ENCODE peak calls at places on chromosome 21, in nine cellular contexts. M, K, J, Z, W, C, R, S and P are unnamed samples.

GRCh38 chr21:46145159-46145839 is 10.1 kb downstream of the FTCD start:
- DNase-seq in M (no peak), K (no peak), J (no peak), Z (peak), W (no peak), C (no peak), R (no peak), S (peak), P (no peak)

GRCh38 chr21:41744028-41744940 is 22.6 kb downstream of the RIPK4 start:
- DNase-seq in M (no peak), K (no peak), J (no peak), Z (no peak), W (no peak), C (no peak), R (no peak), S (no peak), P (no peak)

GRCh38 chr21:33780631-33781030 is 135.0 kb downstream of the ATP5PO start:
- DNase-seq in M (no peak), K (no peak), J (no peak), Z (no peak), W (no peak), C (no peak), R (no peak), S (no peak), P (no peak)

GRCh38 chr21:43778469-43779335 is 2.6 kb upstream of the CSTB start:
- DNase-seq in M (no peak), K (no peak), J (no peak), Z (no peak), W (no peak), C (no peak), R (no peak), S (no peak), P (peak)

GRCh38 chr21:40118527-40118926 is 251.3 kb downstream of the PCP4 start:
- DNase-seq in M (no peak), K (no peak), J (no peak), Z (no peak), W (no peak), C (no peak), R (no peak), S (no peak), P (no peak)

GRCh38 chr21:42424848-42425602 is 21.3 kb downstream of the UBASH3A start:
- DNase-seq in M (no peak), K (no peak), J (peak), Z (no peak), W (peak), C (no peak), R (no peak), S (no peak), P (peak)

GRCh38 chr21:44723177-44724131 is 12.1 kb upstream of the TSPEAR start:
- DNase-seq in M (no peak), K (no peak), J (no peak), Z (no peak), W (no peak), C (no peak), R (no peak), S (no peak), P (peak)

GRCh38 chr21:45537111-45537745 is 5.0 kb downstream of the SLC19A1 start:
- DNase-seq in M (no peak), K (no peak), J (no peak), Z (peak), W (no peak), C (no peak), R (no peak), S (peak), P (no peak)

GRCh38 chr21:15804247-15804985 is 74.6 kb downstream of the USP25 start:
- DNase-seq in M (no peak), K (no peak), J (no peak), Z (no peak), W (no peak), C (peak), R (no peak), S (no peak), P (no peak)

GRCh38 chr21:38921511-38922215 is 115.9 kb downstream of the ETS2 start:
- DNase-seq in M (no peak), K (no peak), J (no peak), Z (no peak), W (no peak), C (no peak), R (no peak), S (no peak), P (no peak)

GRCh38 chr21:44051462-44051941 is 39.4 kb downstream of the TRAPPC10 start:
- DNase-seq in M (no peak), K (no peak), J (no peak), Z (peak), W (no peak), C (peak), R (no peak), S (peak), P (no peak)

GRCh38 chr21:42101246-42101645 is 30.1 kb downstream of the UMODL1 start:
- DNase-seq in M (no peak), K (no peak), J (no peak), Z (no peak), W (no peak), C (no peak), R (no peak), S (no peak), P (no peak)

GRCh38 chr21:44433791-44434567 is 21.3 kb upstream of the LRRC3 start:
- DNase-seq in M (no peak), K (no peak), J (no peak), Z (no peak), W (no peak), C (no peak), R (no peak), S (no peak), P (no peak)

GRCh38 chr21:39908265-39908923 is 41.2 kb downstream of the PCP4 start:
- DNase-seq in M (no peak), K (no peak), J (no peak), Z (no peak), W (no peak), C (no peak), R (no peak), S (no peak), P (no peak)

GRCh38 chr21:17051054-17051453 is 461.8 kb upstream of the CXADR start:
- DNase-seq in M (no peak), K (no peak), J (no peak), Z (no peak), W (no peak), C (no peak), R (no peak), S (no peak), P (no peak)

GRCh38 chr21:41625428-41625827 is 117.5 kb upstream of the TMPRSS2 start:
- DNase-seq in M (no peak), K (no peak), J (no peak), Z (no peak), W (no peak), C (no peak), R (no peak), S (no peak), P (no peak)

GRCh38 chr21:44686000-44686781 is 4.2 kb upstream of the KRTAP12-1 start:
- DNase-seq in M (no peak), K (no peak), J (no peak), Z (no peak), W (no peak), C (no peak), R (no peak), S (no peak), P (peak)

GRCh38 chr21:35035116-35035515 is 14.0 kb downstream of the RUNX1 start:
- DNase-seq in M (no peak), K (no peak), J (no peak), Z (no peak), W (no peak), C (no peak), R (no peak), S (no peak), P (no peak)

GRCh38 chr21:45867671-45868081 is 113.9 kb upstream of the COL6A1 start:
- DNase-seq in M (no peak), K (no peak), J (no peak), Z (no peak), W (no peak), C (no peak), R (no peak), S (no peak), P (no peak)

GRCh38 chr21:45019887-45020537 is 54.4 kb upstream of the ADARB1 start:
- DNase-seq in M (peak), K (no peak), J (no peak), Z (peak), W (no peak), C (no peak), R (no peak), S (peak), P (no peak)

GRCh38 chr21:45554477-45555175 is 12.4 kb upstream of the SLC19A1 start:
- DNase-seq in M (peak), K (peak), J (peak), Z (peak), W (peak), C (peak), R (no peak), S (peak), P (peak)

GRCh38 chr21:14356771-14357170 is 26.2 kb downstream of the HSPA13 start:
- DNase-seq in M (no peak), K (no peak), J (no peak), Z (no peak), W (no peak), C (no peak), R (no peak), S (no peak), P (no peak)

GRCh38 chr21:29511076-29511475 is 212.4 kb downstream of the BACH1 start:
- DNase-seq in M (no peak), K (no peak), J (no peak), Z (no peak), W (no peak), C (no peak), R (no peak), S (no peak), P (no peak)

GRCh38 chr21:45975017-45975595 is 6.5 kb upstream of the COL6A1 start:
- DNase-seq in M (no peak), K (no peak), J (no peak), Z (peak), W (no peak), C (no peak), R (no peak), S (peak), P (no peak)

GRCh38 chr21:29465528-29465927 is 166.8 kb downstream of the BACH1 start:
- DNase-seq in M (no peak), K (no peak), J (no peak), Z (no peak), W (no peak), C (no peak), R (no peak), S (no peak), P (no peak)

GRCh38 chr21:28212056-28212455 is 780.6 kb downstream of the LTN1 start:
- DNase-seq in M (no peak), K (no peak), J (no peak), Z (no peak), W (no peak), C (no peak), R (no peak), S (no peak), P (no peak)

GRCh38 chr21:43772368-43772870 is 3.7 kb downstream of the CSTB start:
- DNase-seq in M (no peak), K (no peak), J (no peak), Z (no peak), W (no peak), C (no peak), R (no peak), S (no peak), P (no peak)

GRCh38 chr21:26093094-26093493 is 77.5 kb downstream of the APP start:
- DNase-seq in M (no peak), K (no peak), J (no peak), Z (no peak), W (no peak), C (no peak), R (no peak), S (no peak), P (no peak)

GRCh38 chr21:29366532-29366931 is 67.8 kb downstream of the BACH1 start:
- DNase-seq in M (no peak), K (no peak), J (no peak), Z (no peak), W (no peak), C (no peak), R (no peak), S (no peak), P (no peak)

GRCh38 chr21:38268859-38269566 is 12.2 kb downstream of the KCNJ15 start:
- DNase-seq in M (no peak), K (no peak), J (no peak), Z (no peak), W (no peak), C (no peak), R (no peak), S (no peak), P (no peak)

GRCh38 chr21:33855190-33855589 is 60.4 kb downstream of the ATP5PO start:
- DNase-seq in M (no peak), K (peak), J (no peak), Z (no peak), W (no peak), C (no peak), R (no peak), S (no peak), P (no peak)

GRCh38 chr21:44949161-44950015 is 9.6 kb downstream of the SLX9 start:
- DNase-seq in M (peak), K (peak), J (peak), Z (peak), W (peak), C (peak), R (peak), S (peak), P (peak)

GRCh38 chr21:17343055-17343454 is 169.8 kb upstream of the CXADR start:
- DNase-seq in M (no peak), K (peak), J (no peak), Z (no peak), W (no peak), C (no peak), R (peak), S (no peak), P (no peak)

GRCh38 chr21:31888936-31889371 is 16.1 kb downstream of the HUNK start:
- DNase-seq in M (no peak), K (no peak), J (no peak), Z (no peak), W (no peak), C (no peak), R (no peak), S (no peak), P (no peak)

GRCh38 chr21:37565530-37566223 is 199.1 kb downstream of the DYRK1A start:
- DNase-seq in M (no peak), K (no peak), J (no peak), Z (no peak), W (no peak), C (no peak), R (no peak), S (no peak), P (no peak)

GRCh38 chr21:41802185-41802584 is 35.3 kb upstream of the RIPK4 start:
- DNase-seq in M (no peak), K (no peak), J (no peak), Z (no peak), W (no peak), C (no peak), R (no peak), S (no peak), P (no peak)

GRCh38 chr21:39518055-39518844 is 66.5 kb downstream of the SH3BGR start:
- DNase-seq in M (peak), K (peak), J (peak), Z (no peak), W (peak), C (peak), R (peak), S (peak), P (peak)

GRCh38 chr21:14862794-14863720 is 201.7 kb downstream of the NRIP1 start:
- DNase-seq in M (no peak), K (peak), J (no peak), Z (no peak), W (no peak), C (no peak), R (no peak), S (no peak), P (peak)

GRCh38 chr21:26966360-26966977 is 419 bp downstream of the ADAMTS5 start:
- DNase-seq in M (no peak), K (no peak), J (no peak), Z (peak), W (no peak), C (no peak), R (no peak), S (peak), P (peak)